ENCODE peak calls at places on chromosomes 12 and 14, in nine cellular contexts. One of them, this sample, is unnamed.
A peak's percentile ranks its signal among the peaks of the same experiment; 100 is the strongest.

GRCh38 chr12:57816855-57817151 is 1.7 kb downstream of the AVIL start:
- DNase-seq in suprapubic skin: no peak
- DNase-seq in ovary: no peak
- DNase-seq in fibroblast of villous mesenchyme: peak; percentile 79
- DNase-seq in left ventricle myocardium inferior: peak; percentile 62
- DNase-seq in osteoblast: no peak
- DNase-seq in cardiac fibroblast: peak; percentile 61
- DNase-seq in esophagus squamous epithelium: no peak
- DNase-seq in A549: no peak
- DNase-seq in this sample: no peak

GRCh38 chr14:92400579-92401444 is 77.8 kb downstream of the SLC24A4 start:
- DNase-seq in suprapubic skin: no peak
- DNase-seq in ovary: no peak
- DNase-seq in fibroblast of villous mesenchyme: peak; percentile 93
- DNase-seq in left ventricle myocardium inferior: no peak
- DNase-seq in osteoblast: no peak
- DNase-seq in cardiac fibroblast: no peak
- DNase-seq in esophagus squamous epithelium: no peak
- DNase-seq in A549: no peak
- DNase-seq in this sample: no peak

GRCh38 chr12:68271346-68271745 is 17.9 kb upstream of the IL22 start:
- DNase-seq in suprapubic skin: no peak
- DNase-seq in ovary: no peak
- DNase-seq in fibroblast of villous mesenchyme: peak; percentile 94
- DNase-seq in left ventricle myocardium inferior: no peak
- DNase-seq in osteoblast: no peak
- DNase-seq in cardiac fibroblast: peak; percentile 75
- DNase-seq in esophagus squamous epithelium: no peak
- DNase-seq in A549: no peak
- DNase-seq in this sample: peak; percentile 54

GRCh38 chr12:97464241-97465011 is 1.8 kb downstream of the RMST start:
- DNase-seq in suprapubic skin: no peak
- DNase-seq in ovary: no peak
- DNase-seq in fibroblast of villous mesenchyme: no peak
- DNase-seq in left ventricle myocardium inferior: no peak
- DNase-seq in osteoblast: no peak
- DNase-seq in cardiac fibroblast: no peak
- DNase-seq in esophagus squamous epithelium: no peak
- DNase-seq in A549: no peak
- DNase-seq in this sample: peak; percentile 28

GRCh38 chr12:47604474-47604873 is 101.4 kb downstream of the RPAP3 start:
- DNase-seq in suprapubic skin: no peak
- DNase-seq in ovary: no peak
- DNase-seq in fibroblast of villous mesenchyme: no peak
- DNase-seq in left ventricle myocardium inferior: no peak
- DNase-seq in osteoblast: peak; percentile 29
- DNase-seq in cardiac fibroblast: peak; percentile 57
- DNase-seq in esophagus squamous epithelium: no peak
- DNase-seq in A549: no peak
- DNase-seq in this sample: no peak

GRCh38 chr14:78220273-78220672 is 50.1 kb downstream of the NRXN3 start:
- DNase-seq in suprapubic skin: no peak
- DNase-seq in ovary: no peak
- DNase-seq in fibroblast of villous mesenchyme: no peak
- DNase-seq in left ventricle myocardium inferior: no peak
- DNase-seq in osteoblast: no peak
- DNase-seq in cardiac fibroblast: no peak
- DNase-seq in esophagus squamous epithelium: no peak
- DNase-seq in A549: no peak
- DNase-seq in this sample: no peak

GRCh38 chr14:33792387-33793368 is 158.2 kb downstream of the EGLN3 start:
- DNase-seq in suprapubic skin: peak; percentile 87
- DNase-seq in ovary: peak; percentile 88
- DNase-seq in fibroblast of villous mesenchyme: peak; percentile 84
- DNase-seq in left ventricle myocardium inferior: peak; percentile 81
- DNase-seq in osteoblast: peak; percentile 90
- DNase-seq in cardiac fibroblast: peak; percentile 86
- DNase-seq in esophagus squamous epithelium: no peak
- DNase-seq in A549: peak; percentile 58
- DNase-seq in this sample: peak; percentile 84

GRCh38 chr14:81710232-81710845 is 176.7 kb upstream of the SEL1L start:
- DNase-seq in suprapubic skin: no peak
- DNase-seq in ovary: no peak
- DNase-seq in fibroblast of villous mesenchyme: peak; percentile 14
- DNase-seq in left ventricle myocardium inferior: no peak
- DNase-seq in osteoblast: no peak
- DNase-seq in cardiac fibroblast: peak; percentile 42
- DNase-seq in esophagus squamous epithelium: no peak
- DNase-seq in A549: peak; percentile 7
- DNase-seq in this sample: peak; percentile 4

GRCh38 chr12:48160807-48161206 is 3.5 kb upstream of the ASB8 start:
- DNase-seq in suprapubic skin: no peak
- DNase-seq in ovary: no peak
- DNase-seq in fibroblast of villous mesenchyme: no peak
- DNase-seq in left ventricle myocardium inferior: no peak
- DNase-seq in osteoblast: no peak
- DNase-seq in cardiac fibroblast: no peak
- DNase-seq in esophagus squamous epithelium: no peak
- DNase-seq in A549: no peak
- DNase-seq in this sample: no peak

GRCh38 chr14:63268746-63269145 is 50.0 kb downstream of the GPHB5 start:
- DNase-seq in suprapubic skin: no peak
- DNase-seq in ovary: no peak
- DNase-seq in fibroblast of villous mesenchyme: no peak
- DNase-seq in left ventricle myocardium inferior: no peak
- DNase-seq in osteoblast: no peak
- DNase-seq in cardiac fibroblast: no peak
- DNase-seq in esophagus squamous epithelium: no peak
- DNase-seq in A549: no peak
- DNase-seq in this sample: no peak

GRCh38 chr12:40378721-40379120 is 153.9 kb downstream of the LRRK2 start:
- DNase-seq in suprapubic skin: no peak
- DNase-seq in ovary: no peak
- DNase-seq in fibroblast of villous mesenchyme: no peak
- DNase-seq in left ventricle myocardium inferior: no peak
- DNase-seq in osteoblast: no peak
- DNase-seq in cardiac fibroblast: no peak
- DNase-seq in esophagus squamous epithelium: no peak
- DNase-seq in A549: no peak
- DNase-seq in this sample: no peak

GRCh38 chr14:30034049-30034635 is 106.5 kb upstream of the PRKD1 start:
- DNase-seq in suprapubic skin: no peak
- DNase-seq in ovary: no peak
- DNase-seq in fibroblast of villous mesenchyme: no peak
- DNase-seq in left ventricle myocardium inferior: no peak
- DNase-seq in osteoblast: no peak
- DNase-seq in cardiac fibroblast: peak; percentile 6
- DNase-seq in esophagus squamous epithelium: no peak
- DNase-seq in A549: no peak
- DNase-seq in this sample: peak; percentile 26

GRCh38 chr12:3533703-3534386 is 42.8 kb downstream of the PRMT8 start:
- DNase-seq in suprapubic skin: peak; percentile 55
- DNase-seq in ovary: peak; percentile 72
- DNase-seq in fibroblast of villous mesenchyme: peak; percentile 16
- DNase-seq in left ventricle myocardium inferior: peak; percentile 59
- DNase-seq in osteoblast: no peak
- DNase-seq in cardiac fibroblast: peak; percentile 33
- DNase-seq in esophagus squamous epithelium: no peak
- DNase-seq in A549: no peak
- DNase-seq in this sample: no peak

GRCh38 chr12:87827638-87828264 is 201.4 kb downstream of the C12orf50 start:
- DNase-seq in suprapubic skin: no peak
- DNase-seq in ovary: no peak
- DNase-seq in fibroblast of villous mesenchyme: peak; percentile 38
- DNase-seq in left ventricle myocardium inferior: no peak
- DNase-seq in osteoblast: no peak
- DNase-seq in cardiac fibroblast: peak; percentile 66
- DNase-seq in esophagus squamous epithelium: no peak
- DNase-seq in A549: peak; percentile 7
- DNase-seq in this sample: peak; percentile 71

GRCh38 chr14:24984846-24985589 is 64.9 kb downstream of the STXBP6 start:
- DNase-seq in suprapubic skin: no peak
- DNase-seq in ovary: no peak
- DNase-seq in fibroblast of villous mesenchyme: peak; percentile 92
- DNase-seq in left ventricle myocardium inferior: no peak
- DNase-seq in osteoblast: no peak
- DNase-seq in cardiac fibroblast: no peak
- DNase-seq in esophagus squamous epithelium: no peak
- DNase-seq in A549: no peak
- DNase-seq in this sample: peak; percentile 37

GRCh38 chr14:97977711-97978261 is 1180.6 kb downstream of the VRK1 start:
- DNase-seq in suprapubic skin: peak; percentile 91
- DNase-seq in ovary: peak; percentile 88
- DNase-seq in fibroblast of villous mesenchyme: no peak
- DNase-seq in left ventricle myocardium inferior: peak; percentile 79
- DNase-seq in osteoblast: no peak
- DNase-seq in cardiac fibroblast: no peak
- DNase-seq in esophagus squamous epithelium: no peak
- DNase-seq in A549: no peak
- DNase-seq in this sample: peak; percentile 29

DNA sequence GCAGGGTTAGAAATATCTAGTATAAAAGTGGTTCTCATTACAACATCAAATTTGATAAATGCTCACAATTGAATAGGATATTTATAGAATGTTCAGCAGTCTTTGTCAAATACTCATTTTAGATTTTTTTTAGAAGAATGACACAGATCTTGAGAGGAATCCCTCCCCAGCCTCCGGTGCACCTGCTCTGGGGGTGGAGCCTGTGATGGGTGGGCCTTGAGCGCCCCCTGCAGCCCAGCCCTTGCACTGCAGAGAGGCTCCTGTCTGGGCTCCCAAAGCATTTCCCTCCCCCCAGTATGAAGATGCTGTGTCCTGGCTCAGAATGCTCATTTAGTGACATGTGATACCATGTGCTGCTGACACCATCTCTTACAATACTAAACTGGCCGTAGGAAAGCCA is 792.3 kb downstream of the TMEM121 start:
- DNase-seq in suprapubic skin: no peak
- DNase-seq in ovary: no peak
- DNase-seq in fibroblast of villous mesenchyme: no peak
- DNase-seq in left ventricle myocardium inferior: no peak
- DNase-seq in osteoblast: no peak
- DNase-seq in cardiac fibroblast: no peak
- DNase-seq in esophagus squamous epithelium: no peak
- DNase-seq in A549: no peak
- DNase-seq in this sample: no peak
- TF ChIP-seq CTCF in suprapubic skin: no peak
- TF ChIP-seq CTCF in ovary: no peak
- TF ChIP-seq CTCF in fibroblast of villous mesenchyme: no peak
- TF ChIP-seq CTCF in left ventricle myocardium inferior: no peak
- TF ChIP-seq CTCF in osteoblast: no peak
- TF ChIP-seq CTCF in cardiac fibroblast: no peak
- TF ChIP-seq CTCF in esophagus squamous epithelium: no peak
- TF ChIP-seq CTCF in A549: no peak
- TF ChIP-seq CTCF in this sample: no peak

DNA sequence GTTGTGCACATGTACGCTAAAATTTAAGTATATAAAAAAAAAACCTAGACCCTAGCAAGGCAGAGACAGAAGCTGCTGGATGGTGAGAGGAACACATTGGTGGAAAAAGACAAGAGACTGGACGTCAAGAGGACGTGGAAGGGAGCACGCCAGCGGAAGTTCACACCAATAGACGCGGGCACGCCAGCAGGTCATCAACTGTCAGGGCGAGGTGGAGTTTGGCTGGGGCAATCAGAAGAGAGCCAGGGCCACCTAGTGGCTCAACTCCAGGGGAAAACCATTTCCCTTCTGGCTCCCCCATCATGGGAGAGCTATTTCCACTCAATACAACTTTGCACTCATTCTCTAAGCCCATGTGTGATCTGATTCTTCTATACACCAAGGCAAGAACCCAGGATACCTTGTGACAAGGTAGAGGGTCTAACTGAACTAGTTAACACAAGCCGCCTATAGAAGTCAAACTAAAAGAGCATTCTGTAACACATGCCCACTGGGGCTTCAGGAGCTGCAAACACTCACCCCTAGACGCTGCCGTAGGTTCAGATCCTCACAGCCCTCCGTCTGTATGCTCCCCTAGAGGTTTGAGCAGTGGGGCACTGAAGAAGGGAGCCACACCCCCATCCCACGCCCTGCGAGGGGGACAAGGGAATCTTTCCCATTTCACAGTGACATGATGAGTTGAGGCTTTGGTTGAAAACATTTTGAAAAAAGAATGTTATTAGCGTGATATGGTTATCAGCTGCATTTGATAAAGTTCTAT is 702.7 kb downstream of the TMTC2 start:
- DNase-seq in suprapubic skin: no peak
- DNase-seq in ovary: no peak
- DNase-seq in fibroblast of villous mesenchyme: no peak
- DNase-seq in left ventricle myocardium inferior: no peak
- DNase-seq in osteoblast: no peak
- DNase-seq in cardiac fibroblast: no peak
- DNase-seq in esophagus squamous epithelium: no peak
- DNase-seq in A549: no peak
- DNase-seq in this sample: no peak
- H3K4me3 ChIP-seq in suprapubic skin: no peak overlapping the region
- H3K4me3 ChIP-seq in ovary: no peak overlapping the region
- H3K4me3 ChIP-seq in fibroblast of villous mesenchyme: no peak overlapping the region
- H3K4me3 ChIP-seq in left ventricle myocardium inferior: no peak overlapping the region
- H3K4me3 ChIP-seq in osteoblast: no peak overlapping the region
- H3K4me3 ChIP-seq in cardiac fibroblast: no peak overlapping the region
- H3K4me3 ChIP-seq in esophagus squamous epithelium: no peak overlapping the region
- H3K4me3 ChIP-seq in A549: no peak overlapping the region
- H3K4me3 ChIP-seq in this sample: no peak overlapping the region

GRCh38 chr14:37641117-37641516 is 45.7 kb downstream of the TTC6 start:
- DNase-seq in suprapubic skin: no peak
- DNase-seq in ovary: no peak
- DNase-seq in fibroblast of villous mesenchyme: peak; percentile 20
- DNase-seq in left ventricle myocardium inferior: no peak
- DNase-seq in osteoblast: no peak
- DNase-seq in cardiac fibroblast: no peak
- DNase-seq in esophagus squamous epithelium: no peak
- DNase-seq in A549: no peak
- DNase-seq in this sample: no peak

GRCh38 chr14:37637341-37637740 is 41.9 kb downstream of the TTC6 start:
- DNase-seq in suprapubic skin: no peak
- DNase-seq in ovary: no peak
- DNase-seq in fibroblast of villous mesenchyme: no peak
- DNase-seq in left ventricle myocardium inferior: no peak
- DNase-seq in osteoblast: no peak
- DNase-seq in cardiac fibroblast: no peak
- DNase-seq in esophagus squamous epithelium: no peak
- DNase-seq in A549: no peak
- DNase-seq in this sample: no peak

GRCh38 chr14:37642125-37642524 is 46.7 kb downstream of the TTC6 start:
- DNase-seq in suprapubic skin: no peak
- DNase-seq in ovary: no peak
- DNase-seq in fibroblast of villous mesenchyme: no peak
- DNase-seq in left ventricle myocardium inferior: no peak
- DNase-seq in osteoblast: no peak
- DNase-seq in cardiac fibroblast: no peak
- DNase-seq in esophagus squamous epithelium: no peak
- DNase-seq in A549: no peak
- DNase-seq in this sample: no peak

GRCh38 chr14:37638599-37638998 is 43.2 kb downstream of the TTC6 start:
- DNase-seq in suprapubic skin: no peak
- DNase-seq in ovary: no peak
- DNase-seq in fibroblast of villous mesenchyme: no peak
- DNase-seq in left ventricle myocardium inferior: no peak
- DNase-seq in osteoblast: no peak
- DNase-seq in cardiac fibroblast: no peak
- DNase-seq in esophagus squamous epithelium: no peak
- DNase-seq in A549: no peak
- DNase-seq in this sample: no peak
- TF ChIP-seq CTCF in suprapubic skin: no peak
- TF ChIP-seq CTCF in ovary: no peak
- TF ChIP-seq CTCF in fibroblast of villous mesenchyme: no peak
- TF ChIP-seq CTCF in left ventricle myocardium inferior: no peak
- TF ChIP-seq CTCF in osteoblast: no peak
- TF ChIP-seq CTCF in cardiac fibroblast: no peak
- TF ChIP-seq CTCF in esophagus squamous epithelium: no peak
- TF ChIP-seq CTCF in A549: no peak
- TF ChIP-seq CTCF in this sample: no peak

GRCh38 chr14:75238728-75239455 is 39.7 kb upstream of the FOS start:
- DNase-seq in suprapubic skin: no peak
- DNase-seq in ovary: peak; percentile 53
- DNase-seq in fibroblast of villous mesenchyme: no peak
- DNase-seq in left ventricle myocardium inferior: peak; percentile 22
- DNase-seq in osteoblast: peak; percentile 26
- DNase-seq in cardiac fibroblast: no peak
- DNase-seq in esophagus squamous epithelium: no peak
- DNase-seq in A549: no peak
- DNase-seq in this sample: peak; percentile 20
- H3K4me3 ChIP-seq in suprapubic skin: no peak overlapping the region
- H3K4me3 ChIP-seq in ovary: no peak overlapping the region
- H3K4me3 ChIP-seq in fibroblast of villous mesenchyme: no peak overlapping the region
- H3K4me3 ChIP-seq in left ventricle myocardium inferior: no peak overlapping the region
- H3K4me3 ChIP-seq in osteoblast: no peak overlapping the region
- H3K4me3 ChIP-seq in cardiac fibroblast: no peak overlapping the region
- H3K4me3 ChIP-seq in esophagus squamous epithelium: no peak overlapping the region
- H3K4me3 ChIP-seq in A549: no peak overlapping the region
- H3K4me3 ChIP-seq in this sample: no peak overlapping the region